ENCODE peak calls at places on chromosomes 5 and 9, in eight cellular contexts. One of them, this sample, is unnamed.

GRCh38 chr5:61551637-61552313 is 219.7 kb downstream of the ZSWIM6 start:
- DNase-seq in endothelial cell: no peak
- DNase-seq in MCF 10A: no peak
- DNase-seq in cardiac fibroblast: peak
- DNase-seq in omental fat pad: no peak
- DNase-seq in kidney: no peak
- DNase-seq in fibroblast of mammary gland: peak
- DNase-seq in BE2C: no peak
- DNase-seq in this sample: no peak

GRCh38 chr5:68540798-68541590 is 325.4 kb downstream of the PIK3R1 start:
- DNase-seq in BE2C: no peak
- DNase-seq in cardiac fibroblast: no peak
- DNase-seq in MCF 10A: no peak
- DNase-seq in endothelial cell: no peak
- DNase-seq in kidney: no peak
- DNase-seq in omental fat pad: no peak
- DNase-seq in fibroblast of mammary gland: no peak
- DNase-seq in this sample: no peak

GRCh38 chr5:146877783-146878470 is 630 bp downstream of the PPP2R2B start:
- DNase-seq in kidney: peak
- DNase-seq in MCF 10A: no peak
- DNase-seq in omental fat pad: no peak
- DNase-seq in fibroblast of mammary gland: no peak
- DNase-seq in endothelial cell: peak
- DNase-seq in BE2C: peak
- DNase-seq in cardiac fibroblast: no peak
- DNase-seq in this sample: peak

GRCh38 chr5:141779642-141780041 is 97.6 kb upstream of the ARAP3 start:
- DNase-seq in kidney: peak
- DNase-seq in omental fat pad: no peak
- DNase-seq in endothelial cell: no peak
- DNase-seq in BE2C: no peak
- DNase-seq in cardiac fibroblast: peak
- DNase-seq in MCF 10A: peak
- DNase-seq in fibroblast of mammary gland: peak
- DNase-seq in this sample: peak

GRCh38 chr5:18404039-18404438 is 769.8 kb downstream of the TAF11L14 start:
- DNase-seq in fibroblast of mammary gland: no peak
- DNase-seq in omental fat pad: no peak
- DNase-seq in BE2C: no peak
- DNase-seq in kidney: no peak
- DNase-seq in endothelial cell: no peak
- DNase-seq in cardiac fibroblast: no peak
- DNase-seq in MCF 10A: no peak
- DNase-seq in this sample: no peak

GRCh38 chr5:43729846-43730478 is 127.0 kb downstream of the NNT start:
- DNase-seq in BE2C: no peak
- DNase-seq in kidney: no peak
- DNase-seq in fibroblast of mammary gland: peak
- DNase-seq in cardiac fibroblast: peak
- DNase-seq in endothelial cell: no peak
- DNase-seq in MCF 10A: peak
- DNase-seq in omental fat pad: no peak
- DNase-seq in this sample: no peak

GRCh38 chr5:103523319-103523718 is 39.3 kb downstream of the NUDT12 start:
- DNase-seq in fibroblast of mammary gland: no peak
- DNase-seq in endothelial cell: no peak
- DNase-seq in omental fat pad: no peak
- DNase-seq in kidney: no peak
- DNase-seq in MCF 10A: no peak
- DNase-seq in cardiac fibroblast: no peak
- DNase-seq in BE2C: no peak
- DNase-seq in this sample: no peak

GRCh38 chr5:58872670-58873273 is 289.9 kb downstream of the RAB3C start:
- DNase-seq in omental fat pad: no peak
- DNase-seq in kidney: no peak
- DNase-seq in BE2C: peak
- DNase-seq in endothelial cell: no peak
- DNase-seq in MCF 10A: no peak
- DNase-seq in fibroblast of mammary gland: no peak
- DNase-seq in cardiac fibroblast: no peak
- DNase-seq in this sample: no peak

GRCh38 chr5:39761199-39761580 is 336.4 kb upstream of the DAB2 start:
- DNase-seq in cardiac fibroblast: no peak
- DNase-seq in MCF 10A: no peak
- DNase-seq in fibroblast of mammary gland: no peak
- DNase-seq in BE2C: no peak
- DNase-seq in endothelial cell: no peak
- DNase-seq in omental fat pad: no peak
- DNase-seq in kidney: no peak
- DNase-seq in this sample: no peak

GRCh38 chr9:21381752-21382339 is 3.4 kb downstream of the IFNA2 start:
- DNase-seq in fibroblast of mammary gland: no peak
- DNase-seq in BE2C: no peak
- DNase-seq in omental fat pad: no peak
- DNase-seq in MCF 10A: no peak
- DNase-seq in cardiac fibroblast: no peak
- DNase-seq in kidney: no peak
- DNase-seq in endothelial cell: no peak
- DNase-seq in this sample: no peak

GRCh38 chr9:111068816-111069215 is 30.5 kb upstream of the LPAR1 start:
- DNase-seq in fibroblast of mammary gland: peak
- DNase-seq in endothelial cell: no peak
- DNase-seq in BE2C: no peak
- DNase-seq in cardiac fibroblast: no peak
- DNase-seq in MCF 10A: no peak
- DNase-seq in omental fat pad: no peak
- DNase-seq in kidney: no peak
- DNase-seq in this sample: no peak

GRCh38 chr9:127991757-127992274 is 11.0 kb upstream of the EEIG1 start:
- DNase-seq in kidney: no peak
- DNase-seq in omental fat pad: no peak
- DNase-seq in MCF 10A: no peak
- DNase-seq in cardiac fibroblast: no peak
- DNase-seq in fibroblast of mammary gland: no peak
- DNase-seq in BE2C: no peak
- DNase-seq in endothelial cell: no peak
- DNase-seq in this sample: no peak

GRCh38 chr9:132074736-132075135 is 4.9 kb downstream of the MED27 start:
- DNase-seq in cardiac fibroblast: peak
- DNase-seq in MCF 10A: no peak
- DNase-seq in BE2C: no peak
- DNase-seq in fibroblast of mammary gland: peak
- DNase-seq in endothelial cell: no peak
- DNase-seq in omental fat pad: no peak
- DNase-seq in kidney: no peak
- DNase-seq in this sample: no peak

GRCh38 chr5:176355400-176356178 is 6.0 kb downstream of the KIAA1191 start:
- DNase-seq in fibroblast of mammary gland: no peak
- DNase-seq in omental fat pad: no peak
- DNase-seq in kidney: no peak
- DNase-seq in endothelial cell: no peak
- DNase-seq in MCF 10A: no peak
- DNase-seq in cardiac fibroblast: no peak
- DNase-seq in BE2C: no peak
- DNase-seq in this sample: no peak

GRCh38 chr9:126375386-126375785 is 48.8 kb downstream of the MVB12B start:
- DNase-seq in cardiac fibroblast: peak
- DNase-seq in BE2C: peak
- DNase-seq in kidney: no peak
- DNase-seq in omental fat pad: no peak
- DNase-seq in fibroblast of mammary gland: peak
- DNase-seq in endothelial cell: peak
- DNase-seq in MCF 10A: no peak
- DNase-seq in this sample: no peak

GRCh38 chr9:92774274-92774673 is 9.6 kb upstream of the BICD2 start:
- DNase-seq in MCF 10A: peak
- DNase-seq in BE2C: no peak
- DNase-seq in omental fat pad: no peak
- DNase-seq in endothelial cell: no peak
- DNase-seq in fibroblast of mammary gland: peak
- DNase-seq in cardiac fibroblast: peak
- DNase-seq in kidney: no peak
- DNase-seq in this sample: no peak

GRCh38 chr5:173326501-173326960 is 1.7 kb downstream of the STC2 start:
- DNase-seq in BE2C: no peak
- DNase-seq in MCF 10A: peak
- DNase-seq in cardiac fibroblast: peak
- DNase-seq in kidney: no peak
- DNase-seq in endothelial cell: no peak
- DNase-seq in omental fat pad: no peak
- DNase-seq in fibroblast of mammary gland: peak
- DNase-seq in this sample: no peak

GRCh38 chr5:142935014-142935413 is 164.8 kb downstream of the ARHGAP26 start:
- DNase-seq in MCF 10A: no peak
- DNase-seq in endothelial cell: no peak
- DNase-seq in cardiac fibroblast: no peak
- DNase-seq in BE2C: no peak
- DNase-seq in omental fat pad: no peak
- DNase-seq in kidney: no peak
- DNase-seq in fibroblast of mammary gland: no peak
- DNase-seq in this sample: no peak

GRCh38 chr5:53424691-53425597 is 55.5 kb upstream of the FST start:
- DNase-seq in endothelial cell: no peak
- DNase-seq in MCF 10A: peak
- DNase-seq in BE2C: no peak
- DNase-seq in cardiac fibroblast: peak
- DNase-seq in fibroblast of mammary gland: peak
- DNase-seq in kidney: no peak
- DNase-seq in omental fat pad: no peak
- DNase-seq in this sample: no peak

DNA sequence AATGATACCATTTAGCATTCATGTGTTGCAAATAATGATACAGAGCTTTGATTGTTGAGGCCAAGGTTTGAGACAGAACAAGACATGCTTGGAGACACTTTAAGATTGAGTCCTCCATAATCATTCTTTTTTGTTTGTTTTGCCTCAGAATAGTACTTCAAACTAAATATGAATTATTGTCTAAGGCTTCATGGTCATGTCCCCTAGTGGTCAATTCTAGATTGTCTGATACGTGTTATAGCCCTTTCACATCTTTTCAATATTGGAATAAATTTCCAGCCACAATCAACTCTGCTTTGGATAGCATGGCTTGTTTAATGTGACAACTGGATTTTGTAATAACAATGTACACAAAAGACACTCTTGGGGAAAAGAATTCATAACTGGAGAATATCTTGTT is 64.2 kb downstream of the PRLR start:
- DNase-seq in endothelial cell: no peak
- DNase-seq in kidney: no peak
- DNase-seq in omental fat pad: no peak
- DNase-seq in cardiac fibroblast: no peak
- DNase-seq in MCF 10A: no peak
- DNase-seq in fibroblast of mammary gland: no peak
- DNase-seq in BE2C: no peak
- DNase-seq in this sample: no peak
- TF ChIP-seq CTCF in endothelial cell: peak
- TF ChIP-seq CTCF in kidney: no peak
- TF ChIP-seq CTCF in omental fat pad: no peak
- TF ChIP-seq CTCF in cardiac fibroblast: peak
- TF ChIP-seq CTCF in MCF 10A: no peak
- TF ChIP-seq CTCF in fibroblast of mammary gland: peak
- TF ChIP-seq CTCF in BE2C: no peak
- TF ChIP-seq CTCF in this sample: peak

DNA sequence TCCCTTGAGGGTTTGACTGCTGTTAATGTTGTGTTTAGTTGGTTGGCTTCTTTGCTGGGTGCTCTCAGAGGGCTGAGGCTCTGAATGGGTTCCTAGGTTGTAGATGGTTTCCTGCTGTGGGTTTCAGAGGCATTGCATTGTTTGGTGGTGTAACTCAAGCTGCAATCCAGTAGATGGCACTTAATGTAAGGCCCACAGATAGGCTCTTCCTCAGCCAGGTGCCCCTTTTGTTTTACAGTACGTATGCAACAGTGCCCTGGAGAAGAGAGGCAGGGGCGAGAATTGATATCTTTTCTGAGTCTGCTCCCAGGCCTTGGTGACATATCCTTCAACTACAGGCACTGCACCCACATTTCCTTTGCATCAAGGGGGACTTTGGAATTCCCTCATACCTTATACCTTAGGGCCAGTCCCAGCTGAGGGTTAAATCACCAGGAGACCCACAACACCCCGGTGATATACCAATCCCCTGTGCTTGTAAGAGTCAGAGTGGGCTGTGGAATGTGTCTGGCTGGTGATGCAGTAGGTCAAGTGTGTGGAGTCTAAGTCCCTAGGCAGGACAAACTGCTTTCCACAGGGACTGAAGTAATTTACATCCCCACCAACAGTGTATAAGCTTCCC is 7.0 kb upstream of the UGT3A2 start:
- DNase-seq in cardiac fibroblast: peak
- DNase-seq in kidney: no peak
- DNase-seq in fibroblast of mammary gland: no peak
- DNase-seq in MCF 10A: no peak
- DNase-seq in BE2C: peak
- DNase-seq in omental fat pad: no peak
- DNase-seq in endothelial cell: no peak
- DNase-seq in this sample: no peak
- TF ChIP-seq CTCF in cardiac fibroblast: peak
- TF ChIP-seq CTCF in kidney: peak
- TF ChIP-seq CTCF in fibroblast of mammary gland: peak
- TF ChIP-seq CTCF in MCF 10A: no peak
- TF ChIP-seq CTCF in BE2C: peak
- TF ChIP-seq CTCF in omental fat pad: no peak
- TF ChIP-seq CTCF in endothelial cell: no peak
- TF ChIP-seq CTCF in this sample: no peak

GRCh38 chr5:77972545-77973252 is 196.6 kb upstream of the TBCA start:
- DNase-seq in omental fat pad: no peak
- DNase-seq in endothelial cell: peak
- DNase-seq in BE2C: peak
- DNase-seq in fibroblast of mammary gland: no peak
- DNase-seq in MCF 10A: no peak
- DNase-seq in cardiac fibroblast: no peak
- DNase-seq in kidney: no peak
- DNase-seq in this sample: peak
- TF ChIP-seq CTCF in omental fat pad: no peak
- TF ChIP-seq CTCF in endothelial cell: no peak
- TF ChIP-seq CTCF in BE2C: peak
- TF ChIP-seq CTCF in fibroblast of mammary gland: no peak
- TF ChIP-seq CTCF in MCF 10A: no peak
- TF ChIP-seq CTCF in cardiac fibroblast: no peak
- TF ChIP-seq CTCF in kidney: no peak
- TF ChIP-seq CTCF in this sample: no peak

DNA sequence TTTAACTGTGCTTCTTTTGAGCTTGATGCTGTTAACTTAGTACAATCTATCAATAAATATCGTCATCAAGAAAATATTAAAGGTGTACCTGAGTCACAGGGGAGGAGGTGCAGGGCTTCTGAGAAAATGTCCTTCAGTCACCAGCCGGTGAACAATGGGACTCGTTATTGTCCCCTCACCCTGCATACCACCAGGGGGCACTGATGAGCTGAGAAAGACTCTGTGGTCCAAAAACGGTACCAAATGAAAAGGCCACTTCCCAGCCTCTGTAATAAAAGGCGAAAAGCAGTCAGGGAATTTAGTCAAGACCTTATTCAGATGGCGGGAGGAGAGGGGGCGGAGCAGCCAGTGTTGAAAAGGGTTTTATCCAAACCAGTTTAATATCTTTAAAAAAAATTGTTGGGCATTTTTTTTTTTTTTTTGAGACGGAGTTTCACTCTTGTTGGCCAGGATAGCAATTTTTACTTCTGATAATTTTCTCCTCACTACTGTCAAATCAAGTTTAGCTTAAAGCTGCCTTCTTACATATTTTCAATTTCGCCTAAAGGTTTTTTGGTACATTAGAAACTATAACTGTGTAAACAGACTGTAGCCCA is 271.9 kb upstream of the ADAMTS16 start:
- DNase-seq in omental fat pad: peak
- DNase-seq in MCF 10A: peak
- DNase-seq in endothelial cell: peak
- DNase-seq in BE2C: peak
- DNase-seq in kidney: no peak
- DNase-seq in cardiac fibroblast: peak
- DNase-seq in fibroblast of mammary gland: peak
- DNase-seq in this sample: peak
- TF ChIP-seq CTCF in omental fat pad: peak
- TF ChIP-seq CTCF in MCF 10A: peak
- TF ChIP-seq CTCF in endothelial cell: peak
- TF ChIP-seq CTCF in BE2C: peak
- TF ChIP-seq CTCF in kidney: peak
- TF ChIP-seq CTCF in cardiac fibroblast: peak
- TF ChIP-seq CTCF in fibroblast of mammary gland: peak
- TF ChIP-seq CTCF in this sample: peak